ENCODE peak calls at places on chromosomes 3 and 15, in nine cellular contexts. One of them, this sample, is unnamed.

GRCh38 chr3:141738636-141739363 is 702 bp downstream of the RNF7 start:
- DNase-seq in HCT116: no peak
- DNase-seq in neural crest cell: no peak
- DNase-seq in endodermal cell: no peak
- DNase-seq in psoas muscle: no peak
- DNase-seq in nephron progenitor cell: no peak
- DNase-seq in AG04450: no peak
- DNase-seq in MCF 10A: peak
- DNase-seq in HFF-Myc: peak
- DNase-seq in this sample: peak

GRCh38 chr15:27797765-27798164 is 301.4 kb downstream of the OCA2 start:
- DNase-seq in psoas muscle: peak
- DNase-seq in MCF 10A: no peak
- DNase-seq in neural crest cell: no peak
- DNase-seq in HFF-Myc: no peak
- DNase-seq in nephron progenitor cell: no peak
- DNase-seq in HCT116: no peak
- DNase-seq in endodermal cell: no peak
- DNase-seq in AG04450: no peak
- DNase-seq in this sample: no peak

GRCh38 chr15:68674975-68675374 is 96.2 kb downstream of the CORO2B start:
- DNase-seq in endodermal cell: peak
- DNase-seq in MCF 10A: no peak
- DNase-seq in nephron progenitor cell: no peak
- DNase-seq in neural crest cell: no peak
- DNase-seq in AG04450: no peak
- DNase-seq in psoas muscle: no peak
- DNase-seq in HFF-Myc: no peak
- DNase-seq in HCT116: no peak
- DNase-seq in this sample: peak

GRCh38 chr3:112074006-112074405 is 12.2 kb upstream of the C3orf52 start:
- DNase-seq in neural crest cell: no peak
- DNase-seq in psoas muscle: no peak
- DNase-seq in HCT116: no peak
- DNase-seq in HFF-Myc: no peak
- DNase-seq in AG04450: no peak
- DNase-seq in MCF 10A: no peak
- DNase-seq in endodermal cell: no peak
- DNase-seq in nephron progenitor cell: no peak
- DNase-seq in this sample: no peak

GRCh38 chr15:96322401-96323249 is 7.9 kb upstream of the NR2F2 start:
- DNase-seq in HCT116: no peak
- DNase-seq in MCF 10A: no peak
- DNase-seq in neural crest cell: peak
- DNase-seq in nephron progenitor cell: peak
- DNase-seq in HFF-Myc: no peak
- DNase-seq in psoas muscle: peak
- DNase-seq in AG04450: no peak
- DNase-seq in endodermal cell: peak
- DNase-seq in this sample: peak

GRCh38 chr3:24354230-24354629 is 140.4 kb downstream of the THRB start:
- DNase-seq in endodermal cell: no peak
- DNase-seq in MCF 10A: no peak
- DNase-seq in HCT116: no peak
- DNase-seq in neural crest cell: no peak
- DNase-seq in AG04450: no peak
- DNase-seq in psoas muscle: no peak
- DNase-seq in nephron progenitor cell: no peak
- DNase-seq in HFF-Myc: no peak
- DNase-seq in this sample: no peak

GRCh38 chr3:15384510-15385237 is 42.7 kb downstream of the METTL6 start:
- DNase-seq in endodermal cell: no peak
- DNase-seq in psoas muscle: no peak
- DNase-seq in HCT116: no peak
- DNase-seq in MCF 10A: no peak
- DNase-seq in AG04450: no peak
- DNase-seq in nephron progenitor cell: no peak
- DNase-seq in neural crest cell: no peak
- DNase-seq in HFF-Myc: no peak
- DNase-seq in this sample: peak

GRCh38 chr15:90044916-90045371 is 43.8 kb downstream of the ZNF710 start:
- DNase-seq in neural crest cell: no peak
- DNase-seq in MCF 10A: no peak
- DNase-seq in nephron progenitor cell: peak
- DNase-seq in psoas muscle: no peak
- DNase-seq in HFF-Myc: no peak
- DNase-seq in AG04450: no peak
- DNase-seq in endodermal cell: no peak
- DNase-seq in HCT116: no peak
- DNase-seq in this sample: no peak

GRCh38 chr15:89616228-89616627 is 39.0 kb downstream of the KIF7 start:
- DNase-seq in HFF-Myc: no peak
- DNase-seq in neural crest cell: no peak
- DNase-seq in nephron progenitor cell: no peak
- DNase-seq in endodermal cell: no peak
- DNase-seq in AG04450: no peak
- DNase-seq in MCF 10A: no peak
- DNase-seq in HCT116: no peak
- DNase-seq in psoas muscle: no peak
- DNase-seq in this sample: no peak

GRCh38 chr15:80411788-80412288 is 7.7 kb downstream of the ARNT2 start:
- DNase-seq in neural crest cell: no peak
- DNase-seq in MCF 10A: no peak
- DNase-seq in HFF-Myc: no peak
- DNase-seq in AG04450: no peak
- DNase-seq in psoas muscle: no peak
- DNase-seq in nephron progenitor cell: no peak
- DNase-seq in HCT116: no peak
- DNase-seq in endodermal cell: no peak
- DNase-seq in this sample: no peak

GRCh38 chr15:38699633-38700230 is 135.1 kb upstream of the RASGRP1 start:
- DNase-seq in HCT116: peak
- DNase-seq in AG04450: no peak
- DNase-seq in neural crest cell: peak
- DNase-seq in MCF 10A: peak
- DNase-seq in endodermal cell: peak
- DNase-seq in HFF-Myc: no peak
- DNase-seq in nephron progenitor cell: peak
- DNase-seq in psoas muscle: peak
- DNase-seq in this sample: peak

GRCh38 chr3:185934726-185935464 is 2.9 kb downstream of the TRA2B start:
- DNase-seq in nephron progenitor cell: no peak
- DNase-seq in neural crest cell: no peak
- DNase-seq in MCF 10A: no peak
- DNase-seq in HFF-Myc: no peak
- DNase-seq in HCT116: no peak
- DNase-seq in psoas muscle: no peak
- DNase-seq in AG04450: no peak
- DNase-seq in endodermal cell: peak
- DNase-seq in this sample: no peak

GRCh38 chr15:76932090-76932966 is 779 bp downstream of the RCN2 start:
- DNase-seq in psoas muscle: no peak
- DNase-seq in endodermal cell: no peak
- DNase-seq in MCF 10A: peak
- DNase-seq in nephron progenitor cell: no peak
- DNase-seq in HCT116: no peak
- DNase-seq in HFF-Myc: no peak
- DNase-seq in AG04450: no peak
- DNase-seq in neural crest cell: no peak
- DNase-seq in this sample: no peak

GRCh38 chr3:127000128-127000527 is 17.2 kb downstream of the PLXNA1 start:
- DNase-seq in MCF 10A: no peak
- DNase-seq in neural crest cell: no peak
- DNase-seq in endodermal cell: no peak
- DNase-seq in psoas muscle: no peak
- DNase-seq in nephron progenitor cell: no peak
- DNase-seq in AG04450: no peak
- DNase-seq in HCT116: no peak
- DNase-seq in HFF-Myc: no peak
- DNase-seq in this sample: no peak

GRCh38 chr3:126998320-126998719 is 15.4 kb downstream of the PLXNA1 start:
- DNase-seq in HFF-Myc: no peak
- DNase-seq in AG04450: no peak
- DNase-seq in endodermal cell: no peak
- DNase-seq in neural crest cell: no peak
- DNase-seq in psoas muscle: no peak
- DNase-seq in HCT116: no peak
- DNase-seq in nephron progenitor cell: no peak
- DNase-seq in MCF 10A: no peak
- DNase-seq in this sample: no peak

GRCh38 chr3:126998728-126999127 is 15.8 kb downstream of the PLXNA1 start:
- DNase-seq in HFF-Myc: no peak
- DNase-seq in HCT116: no peak
- DNase-seq in MCF 10A: no peak
- DNase-seq in endodermal cell: no peak
- DNase-seq in psoas muscle: no peak
- DNase-seq in neural crest cell: no peak
- DNase-seq in nephron progenitor cell: no peak
- DNase-seq in AG04450: no peak
- DNase-seq in this sample: no peak

GRCh38 chr3:127000792-127001191 is 17.9 kb downstream of the PLXNA1 start:
- DNase-seq in psoas muscle: no peak
- DNase-seq in HFF-Myc: no peak
- DNase-seq in nephron progenitor cell: no peak
- DNase-seq in AG04450: no peak
- DNase-seq in MCF 10A: no peak
- DNase-seq in neural crest cell: no peak
- DNase-seq in endodermal cell: no peak
- DNase-seq in HCT116: no peak
- DNase-seq in this sample: no peak

GRCh38 chr3:126999383-126999782 is 16.5 kb downstream of the PLXNA1 start:
- DNase-seq in AG04450: no peak
- DNase-seq in neural crest cell: no peak
- DNase-seq in MCF 10A: no peak
- DNase-seq in nephron progenitor cell: no peak
- DNase-seq in psoas muscle: no peak
- DNase-seq in endodermal cell: no peak
- DNase-seq in HFF-Myc: no peak
- DNase-seq in HCT116: no peak
- DNase-seq in this sample: no peak
- TF ChIP-seq CTCF in AG04450: no peak
- TF ChIP-seq CTCF in neural crest cell: no peak
- TF ChIP-seq CTCF in MCF 10A: no peak
- TF ChIP-seq CTCF in nephron progenitor cell: no peak
- TF ChIP-seq CTCF in psoas muscle: no peak
- TF ChIP-seq CTCF in endodermal cell: no peak
- TF ChIP-seq CTCF in HFF-Myc: no peak
- TF ChIP-seq CTCF in HCT116: no peak
- TF ChIP-seq CTCF in this sample: no peak

GRCh38 chr3:146227486-146227885 is 23.4 kb downstream of the PLSCR4 start:
- DNase-seq in HFF-Myc: no peak
- DNase-seq in nephron progenitor cell: no peak
- DNase-seq in psoas muscle: no peak
- DNase-seq in AG04450: no peak
- DNase-seq in HCT116: no peak
- DNase-seq in neural crest cell: no peak
- DNase-seq in endodermal cell: peak
- DNase-seq in MCF 10A: no peak
- DNase-seq in this sample: no peak

GRCh38 chr3:146218880-146219866 is 31.7 kb downstream of the PLSCR4 start:
- DNase-seq in endodermal cell: no peak
- DNase-seq in HCT116: no peak
- DNase-seq in MCF 10A: peak
- DNase-seq in psoas muscle: no peak
- DNase-seq in neural crest cell: peak
- DNase-seq in AG04450: peak
- DNase-seq in HFF-Myc: no peak
- DNase-seq in nephron progenitor cell: peak
- DNase-seq in this sample: peak

GRCh38 chr3:146223401-146224373 is 27.2 kb downstream of the PLSCR4 start:
- DNase-seq in AG04450: no peak
- DNase-seq in MCF 10A: no peak
- DNase-seq in nephron progenitor cell: no peak
- DNase-seq in endodermal cell: no peak
- DNase-seq in psoas muscle: no peak
- DNase-seq in neural crest cell: no peak
- DNase-seq in HCT116: no peak
- DNase-seq in HFF-Myc: no peak
- DNase-seq in this sample: no peak

GRCh38 chr3:146221276-146221675 is 29.6 kb downstream of the PLSCR4 start:
- DNase-seq in AG04450: no peak
- DNase-seq in neural crest cell: no peak
- DNase-seq in nephron progenitor cell: no peak
- DNase-seq in HFF-Myc: no peak
- DNase-seq in MCF 10A: no peak
- DNase-seq in endodermal cell: no peak
- DNase-seq in psoas muscle: no peak
- DNase-seq in HCT116: no peak
- DNase-seq in this sample: no peak

GRCh38 chr3:146222204-146223046 is 28.5 kb downstream of the PLSCR4 start:
- DNase-seq in nephron progenitor cell: no peak
- DNase-seq in endodermal cell: peak
- DNase-seq in HFF-Myc: no peak
- DNase-seq in neural crest cell: no peak
- DNase-seq in HCT116: peak
- DNase-seq in AG04450: no peak
- DNase-seq in MCF 10A: peak
- DNase-seq in psoas muscle: no peak
- DNase-seq in this sample: no peak
- TF ChIP-seq CTCF in nephron progenitor cell: no peak
- TF ChIP-seq CTCF in endodermal cell: peak
- TF ChIP-seq CTCF in HFF-Myc: no peak
- TF ChIP-seq CTCF in neural crest cell: no peak
- TF ChIP-seq CTCF in HCT116: peak
- TF ChIP-seq CTCF in AG04450: no peak
- TF ChIP-seq CTCF in MCF 10A: no peak
- TF ChIP-seq CTCF in psoas muscle: no peak
- TF ChIP-seq CTCF in this sample: no peak

DNA sequence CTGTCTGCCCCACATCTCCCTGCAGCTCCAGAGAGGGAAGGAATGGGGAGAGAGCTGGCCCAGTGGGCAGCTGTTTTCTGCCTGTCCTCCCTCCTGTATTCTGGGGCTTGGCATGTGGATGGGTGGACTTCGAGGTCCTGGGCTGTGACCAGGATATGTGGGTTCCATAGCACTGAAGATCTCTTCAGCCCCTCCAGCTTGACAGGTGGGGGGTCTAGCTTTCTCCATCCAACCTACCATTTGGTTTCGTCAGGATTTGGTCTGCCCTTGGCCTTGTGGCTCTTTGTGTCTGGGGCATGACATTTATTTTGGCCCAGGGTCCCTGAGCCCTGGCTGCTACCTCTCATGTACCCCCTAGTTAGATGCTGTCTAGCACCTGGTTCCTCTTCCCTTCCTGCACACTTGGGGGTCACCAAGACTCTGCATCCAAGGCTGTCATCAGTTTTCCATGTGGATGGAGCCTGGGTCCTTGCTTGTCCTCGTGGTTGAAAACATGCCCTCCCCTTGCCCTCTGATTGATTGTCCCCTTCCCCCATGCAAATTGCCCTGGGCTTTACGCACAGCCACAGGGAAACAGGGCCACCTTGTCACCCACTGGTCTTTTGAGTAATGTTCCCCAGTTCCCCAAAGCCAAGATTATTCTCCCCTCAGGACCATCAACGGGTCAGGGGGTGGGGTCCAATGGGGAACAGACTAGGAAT is 3.2 kb downstream of the EPHB3 start:
- DNase-seq in neural crest cell: no peak
- DNase-seq in AG04450: no peak
- DNase-seq in nephron progenitor cell: no peak
- DNase-seq in psoas muscle: no peak
- DNase-seq in HFF-Myc: no peak
- DNase-seq in endodermal cell: no peak
- DNase-seq in MCF 10A: no peak
- DNase-seq in HCT116: no peak
- DNase-seq in this sample: no peak
- TF ChIP-seq CTCF in neural crest cell: no peak
- TF ChIP-seq CTCF in AG04450: no peak
- TF ChIP-seq CTCF in nephron progenitor cell: no peak
- TF ChIP-seq CTCF in psoas muscle: no peak
- TF ChIP-seq CTCF in HFF-Myc: no peak
- TF ChIP-seq CTCF in endodermal cell: no peak
- TF ChIP-seq CTCF in MCF 10A: no peak
- TF ChIP-seq CTCF in HCT116: no peak
- TF ChIP-seq CTCF in this sample: no peak

GRCh38 chr3:94069242-94069813 is 6.5 kb downstream of the NSUN3 start:
- DNase-seq in endodermal cell: no peak
- DNase-seq in HCT116: no peak
- DNase-seq in nephron progenitor cell: no peak
- DNase-seq in neural crest cell: no peak
- DNase-seq in MCF 10A: peak
- DNase-seq in HFF-Myc: no peak
- DNase-seq in psoas muscle: no peak
- DNase-seq in AG04450: no peak
- DNase-seq in this sample: no peak
- TF ChIP-seq CTCF in endodermal cell: peak
- TF ChIP-seq CTCF in HCT116: peak
- TF ChIP-seq CTCF in nephron progenitor cell: peak
- TF ChIP-seq CTCF in neural crest cell: peak
- TF ChIP-seq CTCF in MCF 10A: peak
- TF ChIP-seq CTCF in HFF-Myc: no peak
- TF ChIP-seq CTCF in psoas muscle: peak
- TF ChIP-seq CTCF in AG04450: peak
- TF ChIP-seq CTCF in this sample: no peak

This sample was measured in GM13976.